ENCODE peak calls at places on chromosomes 4 and X, in six cellular contexts. T is neuronal stem cell, Q is mesenchymal stem cell, M is H1, E is IMR-90, F is mesendoderm. I is an unnamed sample.

GRCh38 chr4:7699040-7699439 is 240.6 kb downstream of the AFAP1 start:
- DNase-seq in T (no peak), Q (peak), M (no peak), E (peak), F (no peak), I (no peak)

GRCh38 chr4:56803473-56803872 is 18.0 kb downstream of the SPINK2 start:
- DNase-seq in T (no peak), Q (peak), M (no peak), E (no peak), F (no peak), I (no peak)

GRCh38 chrX:111270339-111270738 is at the start of gene CAPN6:
- DNase-seq in T (peak), Q (peak), M (peak), E (peak), F (peak), I (peak)

GRCh38 chrX:53714580-53715335 is 28.2 kb upstream of the HUWE1 start:
- DNase-seq in T (no peak), Q (no peak), M (no peak), E (peak), F (peak), I (peak)

GRCh38 chr4:40719008-40719623 is 30.6 kb upstream of the NSUN7 start:
- DNase-seq in T (no peak), Q (peak), M (no peak), E (peak), F (peak), I (peak)

GRCh38 chrX:9260603-9261002 is 204.3 kb upstream of the TBL1X start:
- DNase-seq in T (no peak), Q (no peak), M (no peak), E (no peak), F (no peak), I (no peak)

GRCh38 chr4:7904942-7905341 is 34.7 kb downstream of the AFAP1 start:
- DNase-seq in T (no peak), Q (peak), M (no peak), E (peak), F (no peak), I (no peak)

GRCh38 chrX:139823806-139824205 is 109.0 kb downstream of the ATP11C start:
- DNase-seq in T (no peak), Q (peak), M (no peak), E (peak), F (no peak), I (no peak)

GRCh38 chrX:7127058-7127457 is 20.5 kb upstream of the STS start:
- DNase-seq in T (peak), Q (no peak), M (no peak), E (no peak), F (peak), I (peak)

GRCh38 chr4:168150651-168151050 is 58.3 kb downstream of the ANXA10 start:
- DNase-seq in T (no peak), Q (no peak), M (no peak), E (no peak), F (no peak), I (no peak)

GRCh38 chr4:10045481-10045880 is 24.2 kb upstream of the SLC2A9 start:
- DNase-seq in T (no peak), Q (peak), M (no peak), E (peak), F (no peak), I (peak)

GRCh38 chr4:129248621-129249020 is 152.7 kb downstream of the C4orf33 start:
- DNase-seq in T (no peak), Q (no peak), M (no peak), E (no peak), F (no peak), I (no peak)

GRCh38 chrX:133880032-133880443 is 105.4 kb downstream of the GPC3 start:
- DNase-seq in T (no peak), Q (no peak), M (no peak), E (no peak), F (no peak), I (no peak)

GRCh38 chrX:123993326-123993725 is 31.8 kb downstream of the STAG2 start:
- DNase-seq in T (no peak), Q (peak), M (no peak), E (peak), F (no peak), I (peak)

GRCh38 chr4:151143162-151143561 is 43.7 kb downstream of the RPS3A start:
- DNase-seq in T (no peak), Q (no peak), M (no peak), E (no peak), F (no peak), I (no peak)

GRCh38 chr4:152803541-152803940 is 23.8 kb downstream of the ARFIP1 start:
- DNase-seq in T (no peak), Q (no peak), M (no peak), E (no peak), F (no peak), I (no peak)

GRCh38 chr4:182216005-182216404 is 27.2 kb upstream of the TENM3 start:
- DNase-seq in T (no peak), Q (no peak), M (no peak), E (no peak), F (no peak), I (no peak)

GRCh38 chr4:1592179-1593037 is 91.7 kb downstream of the FAM53A start:
- DNase-seq in T (no peak), Q (no peak), M (no peak), E (no peak), F (no peak), I (no peak)

GRCh38 chr4:145951931-145952330 is 13.3 kb upstream of the ZNF827 start:
- DNase-seq in T (no peak), Q (no peak), M (no peak), E (peak), F (no peak), I (no peak)

GRCh38 chr4:145960012-145960411 is 21.4 kb upstream of the ZNF827 start:
- DNase-seq in T (no peak), Q (no peak), M (no peak), E (no peak), F (no peak), I (no peak)

GRCh38 chr4:145956288-145956890 is 17.8 kb upstream of the ZNF827 start:
- DNase-seq in T (peak), Q (peak), M (no peak), E (peak), F (peak), I (peak)

GRCh38 chr4:145957307-145957706 is 18.7 kb upstream of the ZNF827 start:
- DNase-seq in T (no peak), Q (no peak), M (no peak), E (no peak), F (peak), I (no peak)

DNA sequence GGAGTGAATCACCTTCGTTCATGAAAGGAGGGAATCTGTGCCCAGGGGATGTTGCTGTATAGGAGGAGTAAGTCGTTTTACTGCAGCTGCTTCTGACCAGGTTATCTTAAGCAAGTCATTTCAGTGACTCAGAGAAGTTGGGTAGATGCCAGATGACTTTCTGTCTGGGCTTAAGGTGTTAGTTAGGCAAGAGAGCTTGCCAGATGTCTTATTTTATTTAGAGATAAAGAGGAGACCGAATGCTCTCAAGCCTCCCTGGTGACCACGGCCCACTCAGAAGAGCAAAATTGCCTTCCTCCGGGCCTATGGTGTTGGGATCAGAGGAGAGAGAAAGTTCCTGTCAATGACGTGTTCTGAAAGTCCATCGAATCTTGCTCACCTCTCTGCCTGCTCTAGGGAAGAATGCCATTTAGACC is 16.3 kb upstream of the ZNF827 start:
- DNase-seq in T (no peak), Q (peak), M (no peak), E (peak), F (no peak), I (peak)
- H3K4ac ChIP-seq in T (no peak), Q (no peak), M (no peak), E (no peak), F (no peak), I (no peak)

DNA sequence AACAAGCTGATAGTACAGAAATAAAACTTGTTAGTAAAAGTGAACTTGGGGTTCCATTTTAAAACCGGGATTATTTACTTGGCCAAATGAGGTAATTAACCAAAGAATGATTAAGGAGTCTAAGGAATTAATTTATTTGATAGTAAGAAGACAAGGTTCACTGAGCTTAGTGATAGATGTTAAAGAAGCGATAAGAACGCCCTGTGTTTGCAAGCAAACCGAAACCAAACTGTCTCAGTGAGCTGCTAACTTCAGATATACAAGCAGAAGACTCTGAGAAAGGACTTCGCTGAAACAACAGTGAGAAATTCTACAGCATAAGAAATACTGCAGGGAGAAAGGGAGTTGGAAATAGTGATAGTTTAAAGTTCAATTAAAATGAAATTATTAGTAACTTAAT is 37.6 kb upstream of the SHISA3 start:
- DNase-seq in T (no peak), Q (no peak), M (no peak), E (peak), F (no peak), I (no peak)
- H3K4me3 ChIP-seq in T (no peak), Q (peak), M (no peak), E (peak), F (no peak), I (no peak)

DNA sequence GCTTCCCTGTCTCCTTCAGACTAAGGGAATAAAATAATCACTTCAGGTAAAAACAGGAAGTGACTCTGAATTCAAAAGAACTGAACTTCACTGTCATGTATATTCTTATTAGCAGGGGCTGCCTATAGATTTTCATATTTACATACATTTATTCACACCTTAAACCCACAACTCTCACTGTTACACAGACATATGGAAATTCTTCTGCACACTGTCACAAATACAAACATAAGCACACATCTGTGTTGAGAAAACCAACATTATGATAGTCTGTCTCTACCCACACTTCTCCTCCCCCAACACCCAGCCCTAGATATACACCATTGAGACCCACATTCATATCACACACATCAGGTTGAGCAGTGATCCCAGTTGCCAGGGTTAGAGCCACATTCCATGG is 5.7 kb upstream of the FGF16 start:
- DNase-seq in T (no peak), Q (no peak), M (no peak), E (no peak), F (no peak), I (no peak)
- H3K27ac ChIP-seq in T (no peak), Q (no peak), M (no peak), E (no peak), F (no peak), I (no peak)

DNA sequence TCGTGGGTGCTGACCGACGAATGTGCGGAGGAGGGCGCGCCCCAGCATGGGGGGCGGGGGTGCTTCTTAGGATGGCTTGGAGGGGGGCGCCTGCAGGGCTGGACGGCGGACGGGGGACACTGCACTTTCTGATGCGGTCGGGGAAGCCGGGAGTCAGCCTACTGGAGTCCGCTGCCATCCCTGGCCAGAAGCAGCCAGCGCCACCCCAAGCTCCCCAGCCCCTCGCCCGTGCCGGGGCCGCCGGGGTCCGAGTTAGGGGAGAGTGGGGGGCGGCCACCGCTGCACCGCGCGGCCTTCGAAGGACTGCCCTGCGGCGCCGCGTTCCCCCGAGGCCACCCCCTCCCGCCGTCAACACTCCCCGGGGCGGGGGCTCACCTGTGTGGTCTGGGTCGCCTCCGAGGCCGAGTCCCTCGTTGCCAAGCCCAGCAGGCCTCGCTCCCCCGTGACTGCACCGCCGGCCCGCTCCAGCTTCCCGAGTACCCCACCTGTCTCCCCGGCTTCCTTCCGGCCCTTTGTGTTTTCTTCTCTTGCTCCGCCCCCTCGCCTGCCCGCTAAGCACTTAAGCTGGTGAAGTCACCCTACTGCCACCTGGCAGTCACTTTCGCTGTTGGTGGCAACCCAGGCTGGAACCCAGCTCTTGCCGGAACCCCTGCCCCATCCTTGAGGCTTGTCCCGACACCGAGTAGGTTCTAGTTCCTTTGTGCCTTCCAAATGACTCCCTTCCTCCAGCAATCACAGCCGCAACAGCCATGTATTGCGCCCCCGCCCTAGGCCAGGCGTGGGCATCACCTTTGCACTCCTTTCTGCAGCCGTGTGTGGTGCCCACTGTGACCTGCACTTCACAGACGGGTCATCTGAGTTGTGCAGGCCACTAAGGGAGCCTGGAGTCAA is at the start of gene OCIAD2:
- DNase-seq in T (peak), Q (peak), M (peak), E (no peak), F (peak), I (no peak)
- H3K4ac ChIP-seq in T (no peak), Q (peak), M (no peak), E (peak), F (peak), I (peak)

GRCh38 chr4:120055167-120055566 is 11.5 kb downstream of the MAD2L1 start:
- DNase-seq in T (no peak), Q (peak), M (no peak), E (no peak), F (no peak), I (no peak)

GRCh38 chr4:120052840-120053239 is 13.8 kb downstream of the MAD2L1 start:
- DNase-seq in T (no peak), Q (peak), M (no peak), E (peak), F (no peak), I (peak)

GRCh38 chr4:120055795-120056194 is 10.9 kb downstream of the MAD2L1 start:
- DNase-seq in T (no peak), Q (no peak), M (no peak), E (no peak), F (no peak), I (no peak)

GRCh38 chr4:120053916-120054315 is 12.7 kb downstream of the MAD2L1 start:
- DNase-seq in T (no peak), Q (no peak), M (no peak), E (no peak), F (no peak), I (no peak)

DNA sequence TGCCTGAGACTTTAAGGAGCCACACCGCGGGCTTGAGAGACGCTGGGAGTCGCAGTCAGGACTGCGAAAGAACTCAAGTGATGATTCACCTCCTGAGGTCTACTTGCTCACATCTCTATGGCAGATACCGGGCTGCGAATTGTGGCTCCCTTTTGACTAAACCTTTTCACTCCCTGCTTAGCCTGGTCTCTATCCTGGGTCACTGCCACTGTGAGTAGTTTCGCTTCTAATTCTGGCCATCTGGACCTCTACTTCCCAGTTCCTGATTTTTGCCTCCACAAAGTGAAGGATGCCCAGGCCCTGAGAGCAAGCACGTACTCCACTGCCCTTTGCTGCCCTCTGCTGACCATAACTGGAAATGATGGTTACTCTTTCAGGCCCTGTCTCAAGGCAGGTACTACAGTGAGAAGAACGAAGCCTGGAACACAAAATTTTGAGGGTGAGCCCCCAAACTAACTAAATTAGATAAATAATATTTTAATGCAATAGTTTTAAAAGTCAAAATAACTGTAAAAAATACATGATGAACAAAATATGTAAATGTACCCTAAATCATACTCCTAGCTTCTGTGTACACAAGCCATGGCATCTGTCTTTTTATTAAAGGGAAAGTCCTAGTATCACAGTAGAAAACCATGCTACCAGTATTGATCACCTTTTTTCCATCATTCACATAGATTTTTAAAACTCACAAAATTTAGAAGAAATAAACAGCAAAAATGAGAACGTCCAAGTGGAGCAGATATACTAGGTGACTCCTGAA is 16.7 kb downstream of the MAD2L1 start:
- DNase-seq in T (peak), Q (peak), M (peak), E (peak), F (peak), I (peak)
- H3K4me3 ChIP-seq in T (no peak), Q (peak), M (no peak), E (peak), F (no peak), I (no peak)

GRCh38 chr4:3442959-3443749 is 1.4 kb downstream of the HGFAC start:
- DNase-seq in T (peak), Q (peak), M (no peak), E (no peak), F (peak), I (peak)
- H3K27ac ChIP-seq in T (no peak), Q (no peak), M (no peak), E (no peak), F (no peak), I (no peak)

I was measured in trophoblast cell.